ENCODE peak calls at places on chromosomes 16 and 17, in ten cellular contexts. H, O, J, P, D, S, X, E, Q and R are unnamed samples.

GRCh38 chr16:12009922-12010321 is 33.4 kb downstream of the SNX29 start:
- DNase-seq in H (no peak), O (no peak), J (no peak), P (no peak), D (no peak), S (no peak), X (no peak), E (no peak), Q (no peak), R (no peak)

GRCh38 chr17:2798679-2799078 is 2.4 kb downstream of the RAP1GAP2 start:
- DNase-seq in H (no peak), O (no peak), J (no peak), P (no peak), D (no peak), S (no peak), X (no peak), E (no peak), Q (no peak), R (peak; percentile 89)

GRCh38 chr17:76199466-76199865 is 40.8 kb downstream of the RNF157 start:
- DNase-seq in H (no peak), O (no peak), J (no peak), P (no peak), D (peak; percentile 83), S (no peak), X (peak; percentile 58), E (no peak), Q (no peak), R (no peak)

GRCh38 chr17:28405632-28406477 is at the start of gene SLC46A1:
- DNase-seq in H (peak; percentile 49), O (peak; percentile 74), J (peak; percentile 62), P (no peak), D (peak; percentile 82), S (peak; percentile 48), X (peak; percentile 73), E (peak; percentile 19), Q (peak; percentile 85), R (peak; percentile 79)

GRCh38 chr16:14172200-14172805 is 101.2 kb downstream of the MRTFB start:
- DNase-seq in H (no peak), O (no peak), J (no peak), P (peak; percentile 65), D (no peak), S (no peak), X (no peak), E (peak; percentile 78), Q (no peak), R (no peak)

GRCh38 chr16:12703935-12704334 is 99.8 kb downstream of the CPPED1 start:
- DNase-seq in H (no peak), O (no peak), J (no peak), P (peak; percentile 29), D (no peak), S (no peak), X (no peak), E (peak; percentile 88), Q (no peak), R (no peak)

GRCh38 chr16:75402821-75403475 is 30.4 kb downstream of the CFDP1 start:
- DNase-seq in H (no peak), O (no peak), J (no peak), P (no peak), D (peak; percentile 14), S (no peak), X (no peak), E (peak; percentile 57), Q (peak; percentile 46), R (peak; percentile 25)

GRCh38 chr17:17343896-17344506 is 40.8 kb downstream of the NT5M start:
- DNase-seq in H (no peak), O (no peak), J (no peak), P (no peak), D (no peak), S (no peak), X (no peak), E (no peak), Q (no peak), R (peak; percentile 5)

GRCh38 chr17:17779015-17779611 is 57.7 kb downstream of the SREBF1 start:
- DNase-seq in H (no peak), O (peak; percentile 54), J (no peak), P (no peak), D (no peak), S (no peak), X (no peak), E (no peak), Q (no peak), R (no peak)

GRCh38 chr17:74417178-74418045 is 14.5 kb upstream of the GPRC5C start:
- DNase-seq in H (no peak), O (no peak), J (no peak), P (no peak), D (peak; percentile 27), S (no peak), X (no peak), E (peak; percentile 83), Q (peak; percentile 80), R (no peak)

GRCh38 chr16:16940351-16940750 is 530.4 kb downstream of the XYLT1 start:
- DNase-seq in H (no peak), O (no peak), J (no peak), P (no peak), D (no peak), S (no peak), X (no peak), E (no peak), Q (no peak), R (no peak)

GRCh38 chr16:27374794-27375499 is 27.0 kb upstream of the IL21R start:
- DNase-seq in H (peak; percentile 81), O (peak; percentile 77), J (peak; percentile 39), P (peak; percentile 38), D (peak; percentile 73), S (peak; percentile 76), X (peak; percentile 92), E (peak; percentile 82), Q (peak; percentile 74), R (peak; percentile 93)

GRCh38 chr16:23615805-23616204 is 19.7 kb upstream of the NDUFAB1 start:
- DNase-seq in H (no peak), O (no peak), J (no peak), P (no peak), D (no peak), S (no peak), X (no peak), E (no peak), Q (no peak), R (no peak)

GRCh38 chr16:6483634-6484033 is 849.0 kb upstream of the RBFOX1 start:
- DNase-seq in H (peak; percentile 8), O (no peak), J (peak; percentile 30), P (no peak), D (no peak), S (no peak), X (no peak), E (no peak), Q (no peak), R (peak; percentile 66)

GRCh38 chr16:81592353-81592866 is 147.8 kb downstream of the CMIP start:
- DNase-seq in H (no peak), O (no peak), J (no peak), P (no peak), D (no peak), S (no peak), X (no peak), E (no peak), Q (no peak), R (no peak)

GRCh38 chr17:751269-752001 is 629 bp downstream of the GEMIN4 start:
- DNase-seq in H (no peak), O (peak; percentile 55), J (no peak), P (no peak), D (peak; percentile 65), S (no peak), X (peak; percentile 31), E (peak; percentile 45), Q (peak; percentile 62), R (peak; percentile 29)

GRCh38 chr17:32288600-32288999 is 23.0 kb downstream of the RHBDL3 start:
- DNase-seq in H (no peak), O (no peak), J (no peak), P (no peak), D (no peak), S (no peak), X (no peak), E (no peak), Q (no peak), R (no peak)

GRCh38 chr16:11636172-11636721 is 32.0 kb upstream of the SNN start:
- DNase-seq in H (no peak), O (no peak), J (no peak), P (no peak), D (no peak), S (no peak), X (no peak), E (no peak), Q (no peak), R (peak; percentile 65)

GRCh38 chr17:63366238-63366561 is 79.9 kb downstream of the CYB561 start:
- DNase-seq in H (no peak), O (no peak), J (no peak), P (no peak), D (no peak), S (no peak), X (no peak), E (no peak), Q (no peak), R (no peak)

GRCh38 chr17:28253663-28254062 is 65.3 kb upstream of the TMEM97 start:
- DNase-seq in H (no peak), O (no peak), J (no peak), P (no peak), D (no peak), S (no peak), X (no peak), E (no peak), Q (no peak), R (no peak)

GRCh38 chr16:54633943-54634362 is 296.7 kb upstream of the IRX5 start:
- DNase-seq in H (peak; percentile 28), O (peak; percentile 62), J (no peak), P (no peak), D (peak; percentile 3), S (no peak), X (peak; percentile 41), E (peak; percentile 44), Q (no peak), R (peak; percentile 55)

GRCh38 chr17:60093694-60094093 is 15.0 kb upstream of the HEATR6 start:
- DNase-seq in H (no peak), O (no peak), J (no peak), P (no peak), D (no peak), S (no peak), X (no peak), E (no peak), Q (no peak), R (no peak)

GRCh38 chr16:49811630-49812334 is 44.1 kb downstream of the ZNF423 start:
- DNase-seq in H (no peak), O (no peak), J (peak; percentile 58), P (no peak), D (no peak), S (peak; percentile 66), X (peak; percentile 87), E (no peak), Q (no peak), R (peak; percentile 74)

GRCh38 chr17:57257213-57257873 is 1.0 kb downstream of the MSI2 start:
- DNase-seq in H (no peak), O (no peak), J (no peak), P (no peak), D (peak; percentile 59), S (no peak), X (no peak), E (no peak), Q (no peak), R (no peak)

GRCh38 chr17:42548070-42548837 is 4.5 kb upstream of the HSD17B1 start:
- DNase-seq in H (peak; percentile 76), O (peak; percentile 70), J (no peak), P (no peak), D (peak; percentile 91), S (no peak), X (no peak), E (no peak), Q (peak; percentile 93), R (peak; percentile 93)

GRCh38 chr16:69890114-69890890 is 60.8 kb upstream of the CLEC18A start:
- DNase-seq in H (peak; percentile 37), O (peak; percentile 69), J (peak; percentile 85), P (peak; percentile 55), D (no peak), S (no peak), X (peak; percentile 77), E (peak; percentile 7), Q (no peak), R (peak; percentile 35)

GRCh38 chr17:74528491-74529199 is 2.6 kb downstream of the CD300LB start:
- DNase-seq in H (no peak), O (peak; percentile 25), J (no peak), P (no peak), D (no peak), S (no peak), X (no peak), E (no peak), Q (peak; percentile 77), R (peak; percentile 5)